ENCODE peak calls at places on chromosomes 11 and 22, in nine cellular contexts. Z is lung; K is CD4-positive, CD25-positive, alpha-beta regulatory T cell; G is IMR-90; J is CD8-positive, alpha-beta memory T cell; D is neuronal stem cell; L is OCI-LY7; Q is mucosa of descending colon; X is ovary. M is an unnamed sample.

GRCh38 chr11:43282607-43283440 is 29.0 kb upstream of the API5 start:
- DNase-seq in J (peak; percentile 55), Z (no peak), D (peak; percentile 51), X (peak; percentile 22), G (peak; percentile 16), K (peak; percentile 48), L (peak; percentile 53), Q (peak; percentile 33), M (no peak)

GRCh38 chr22:46024136-46024840 is 47.3 kb upstream of the WNT7B start:
- DNase-seq in Q (no peak), D (no peak), K (no peak), Z (no peak), L (no peak), J (peak; percentile 7), X (no peak), G (no peak), M (no peak)

GRCh38 chr22:31291716-31292644 is at the start of gene PIK3IP1:
- DNase-seq in L (peak; percentile 94), D (peak; percentile 64), J (peak; percentile 90), X (peak; percentile 84), K (peak; percentile 95), G (peak; percentile 91), Q (peak; percentile 91), Z (peak; percentile 87), M (peak; percentile 95)

GRCh38 chr11:43034341-43034740 is 277.5 kb upstream of the API5 start:
- DNase-seq in L (no peak), Q (no peak), Z (no peak), J (no peak), X (no peak), G (no peak), D (no peak), K (no peak), M (no peak)

GRCh38 chr11:65915821-65916251 is 3.0 kb downstream of the C11orf68 start:
- DNase-seq in L (no peak), J (no peak), X (peak; percentile 85), Z (peak; percentile 80), G (peak; percentile 99), Q (peak; percentile 67), K (no peak), D (no peak), M (peak; percentile 60)

GRCh38 chr11:97201743-97202612 is 812.2 kb downstream of the JRKL start:
- DNase-seq in Q (no peak), K (no peak), L (no peak), Z (no peak), X (no peak), J (no peak), D (no peak), G (no peak), M (no peak)

GRCh38 chr11:64724863-64725535 is 2.0 kb upstream of the NRXN2 start:
- DNase-seq in D (no peak), L (no peak), J (no peak), Z (no peak), Q (no peak), K (no peak), G (no peak), X (no peak), M (no peak)

GRCh38 chr22:24994070-24994763 is 41.7 kb downstream of the KIAA1671 start:
- DNase-seq in K (peak; percentile 96), X (no peak), L (no peak), J (no peak), G (no peak), D (no peak), Q (peak; percentile 89), Z (no peak), M (peak; percentile 89)

GRCh38 chr22:32951081-32951806 is 106.9 kb downstream of the SYN3 start:
- DNase-seq in Z (no peak), K (no peak), L (no peak), Q (no peak), X (no peak), J (no peak), G (no peak), D (no peak), M (no peak)

GRCh38 chr11:97738751-97739150 is 1282.0 kb upstream of the CNTN5 start:
- DNase-seq in L (no peak), X (no peak), D (no peak), G (no peak), K (no peak), Z (no peak), J (no peak), Q (no peak), M (no peak)

GRCh38 chr22:35746946-35747703 is 29.5 kb downstream of the APOL5 start:
- DNase-seq in X (no peak), Q (no peak), L (no peak), K (no peak), Z (no peak), G (peak; percentile 80), D (no peak), J (no peak), M (no peak)

GRCh38 chr11:31987118-31988005 is 103.5 kb upstream of the RCN1 start:
- DNase-seq in Q (no peak), J (no peak), G (no peak), Z (no peak), D (peak; percentile 27), L (no peak), K (no peak), X (no peak), M (no peak)

GRCh38 chr11:122107045-122107444 is 9.0 kb downstream of the BLID start:
- DNase-seq in Z (no peak), X (no peak), G (no peak), J (no peak), D (no peak), K (no peak), L (no peak), Q (no peak), M (no peak)

GRCh38 chr11:46917109-46918086 is 952 bp downstream of the LRP4 start:
- DNase-seq in Z (no peak), D (no peak), J (no peak), G (no peak), L (no peak), X (no peak), Q (peak; percentile 43), K (no peak), M (peak; percentile 63)

GRCh38 chr11:44456544-44457270 is 108.8 kb upstream of the CD82 start:
- DNase-seq in G (no peak), L (no peak), K (no peak), D (no peak), J (no peak), X (no peak), Z (no peak), Q (no peak), M (no peak)

GRCh38 chr11:74070713-74071506 is 62.0 kb upstream of the UCP3 start:
- DNase-seq in Q (no peak), L (no peak), J (no peak), G (no peak), K (no peak), D (no peak), X (no peak), Z (no peak), M (no peak)

DNA sequence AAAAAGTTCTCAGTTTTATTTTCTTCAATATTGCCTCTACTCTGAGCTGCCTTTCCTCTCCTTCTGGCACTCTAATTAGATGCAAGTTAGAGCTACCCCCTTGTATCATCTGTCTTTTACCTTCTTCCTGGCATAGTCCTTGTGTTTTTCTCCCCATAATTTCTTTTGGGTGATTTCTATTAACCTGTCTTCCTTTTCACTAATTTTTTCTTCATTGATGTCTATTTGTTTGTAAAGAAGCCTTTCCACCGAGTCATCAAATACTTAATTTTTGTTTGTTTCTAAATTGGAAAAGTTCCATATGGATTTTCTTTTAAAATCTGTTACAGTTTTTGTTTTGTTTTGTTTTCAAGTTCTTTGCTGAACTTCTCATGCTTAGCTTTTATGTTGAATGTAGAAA is 558.1 kb downstream of the TBC1D22A start:
- DNase-seq in K (no peak), J (no peak), X (no peak), L (no peak), G (no peak), D (no peak), Z (no peak), Q (no peak), M (no peak)
- H3K9me3 ChIP-seq in K (peaks cover 5% of the 10 kb centered on the region), J (peaks cover 6% of the 10 kb centered on the region), X (peaks cover 5% of the 10 kb centered on the region), L (peaks cover 12% of the 10 kb centered on the region), G (peaks cover 2% of the 10 kb centered on the region), D (peaks cover 42% of the 10 kb centered on the region), Z (peaks cover 9% of the 10 kb centered on the region), Q (peaks cover 10% of the 10 kb centered on the region), M (no peaks in the 10 kb centered on the region)

GRCh38 chr11:17906436-17906835 is 106.4 kb downstream of the SERGEF start:
- DNase-seq in G (no peak), L (peak; percentile 9), Q (peak; percentile 29), K (peak; percentile 26), D (no peak), J (no peak), Z (no peak), X (no peak), M (no peak)
- H3K36me3 ChIP-seq in G (no peaks in the 10 kb centered on the region), L (peaks cover 3% of the 10 kb centered on the region), Q (no peaks in the 10 kb centered on the region), K (peaks cover 8% of the 10 kb centered on the region), D (no peaks in the 10 kb centered on the region), J (no peaks in the 10 kb centered on the region), Z (peaks cover 4% of the 10 kb centered on the region), X (no peaks in the 10 kb centered on the region), M (no peaks in the 10 kb centered on the region)

DNA sequence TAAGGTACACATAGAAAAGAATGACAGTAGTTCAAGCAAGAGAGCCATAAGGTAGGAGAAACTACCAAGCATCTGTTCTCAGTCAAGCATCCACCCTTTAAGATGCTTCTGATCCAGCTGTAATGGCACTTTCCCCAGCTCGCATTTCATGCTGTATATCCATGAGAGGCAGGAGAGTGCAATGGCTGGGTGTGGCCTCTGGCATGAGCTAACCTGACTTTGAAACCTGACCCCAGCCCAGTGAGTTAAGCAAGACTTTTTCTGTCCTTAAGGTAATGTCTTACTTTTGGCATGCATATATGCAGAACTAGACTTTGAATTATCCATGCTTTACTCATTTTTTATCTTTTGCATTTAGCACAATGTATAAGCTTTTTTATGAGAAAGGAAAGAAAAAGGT is 79.8 kb upstream of the CNTN5 start:
- DNase-seq in X (no peak), K (no peak), Q (no peak), D (no peak), Z (no peak), J (no peak), G (no peak), L (no peak), M (no peak)
- H3K9me3 ChIP-seq in X (no peaks in the 10 kb centered on the region), K (no peaks in the 10 kb centered on the region), Q (peaks cover 19% of the 10 kb centered on the region), D (no peaks in the 10 kb centered on the region), Z (peaks cover 2% of the 10 kb centered on the region), J (no peaks in the 10 kb centered on the region), G (peaks cover 2% of the 10 kb centered on the region), L (no peaks in the 10 kb centered on the region), M (no peaks in the 10 kb centered on the region)

DNA sequence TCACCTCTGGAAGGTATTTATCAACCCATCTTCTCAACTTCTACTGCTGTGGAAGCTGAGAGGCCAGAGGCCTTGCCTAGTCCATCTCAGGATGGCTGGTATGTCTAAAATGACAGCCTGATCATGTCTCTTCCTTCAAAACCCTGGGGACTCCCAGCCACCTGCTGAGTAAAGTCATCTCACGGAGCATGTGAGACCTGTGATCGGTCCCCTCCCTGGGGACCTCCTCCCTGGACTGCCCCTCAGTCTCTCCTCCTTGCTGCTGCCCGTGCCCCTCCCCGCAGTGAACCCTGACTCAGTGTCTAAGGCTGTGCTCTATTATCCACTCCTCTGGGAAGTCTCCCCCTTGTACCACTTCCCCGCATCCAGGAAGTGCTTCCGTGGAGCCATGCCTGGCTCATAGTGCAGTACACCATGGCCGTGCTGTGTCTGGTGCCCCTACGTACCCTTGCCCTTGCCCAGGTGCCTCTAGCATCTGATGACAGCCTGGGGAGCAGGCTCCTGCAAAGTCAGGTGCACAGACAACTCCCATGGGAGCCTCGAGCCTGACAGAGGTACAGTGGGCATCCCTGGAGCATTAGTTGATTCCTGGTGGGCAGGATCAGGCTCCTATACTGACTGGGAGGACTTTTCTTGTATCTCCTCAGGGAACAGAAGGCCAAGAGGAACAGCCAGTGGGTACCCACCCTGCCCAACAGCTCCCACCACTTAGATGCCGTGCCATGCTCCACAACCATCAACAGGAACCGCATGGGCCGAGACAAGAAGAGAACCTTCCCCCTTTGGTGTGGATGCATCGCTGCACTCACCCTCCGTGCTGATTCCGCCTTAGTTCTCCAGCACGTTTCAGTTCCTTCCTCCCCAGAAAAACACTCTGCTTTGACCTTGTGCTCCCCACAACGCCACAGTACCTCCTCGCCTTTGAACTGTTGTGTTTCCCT is 13.8 kb downstream of the SMARCB1 start:
- DNase-seq in J (no peak), Z (no peak), D (no peak), Q (no peak), G (no peak), L (peak; percentile 97), X (no peak), K (no peak), M (no peak)
- H3K36me3 ChIP-seq in J (peaks cover 49% of the 10 kb centered on the region), Z (peaks cover 55% of the 10 kb centered on the region), D (peaks cover 87% of the 10 kb centered on the region), Q (peaks cover 17% of the 10 kb centered on the region), G (peaks cover 70% of the 10 kb centered on the region), L (peaks cover 80% of the 10 kb centered on the region), X (no peaks in the 10 kb centered on the region), K (peaks cover 59% of the 10 kb centered on the region), M (peaks cover 24% of the 10 kb centered on the region)